ENCODE peak calls at places on chromosomes 16 and 17, in five cellular contexts. One of them, this sample, is unnamed.

GRCh38 chr17:3843935-3844516 is 2.0 kb downstream of the NCBP3 start:
- DNase-seq in psoas muscle: no peak
- DNase-seq in stimulated activated CD8-positive, alpha-beta memory T cell treated with anti-CD3 and anti-CD28 coated beads, Interleukin-15, amount 100 ng/mL, for 1 hour: no peak
- DNase-seq in C1 segment of cervical spinal cord: no peak
- DNase-seq in adipocyte: peak; percentile 42
- DNase-seq in this sample: no peak

GRCh38 chr16:89945654-89946053 is 2.9 kb upstream of the DEF8 start:
- DNase-seq in psoas muscle: no peak
- DNase-seq in stimulated activated CD8-positive, alpha-beta memory T cell treated with anti-CD3 and anti-CD28 coated beads, Interleukin-15, amount 100 ng/mL, for 1 hour: no peak
- DNase-seq in C1 segment of cervical spinal cord: no peak
- DNase-seq in adipocyte: no peak
- DNase-seq in this sample: no peak

GRCh38 chr17:27496501-27496943 is 40.3 kb downstream of the KSR1 start:
- DNase-seq in psoas muscle: no peak
- DNase-seq in stimulated activated CD8-positive, alpha-beta memory T cell treated with anti-CD3 and anti-CD28 coated beads, Interleukin-15, amount 100 ng/mL, for 1 hour: no peak
- DNase-seq in C1 segment of cervical spinal cord: no peak
- DNase-seq in adipocyte: no peak
- DNase-seq in this sample: no peak

GRCh38 chr16:25210758-25211157 is 6.0 kb upstream of the AQP8 start:
- DNase-seq in psoas muscle: no peak
- DNase-seq in stimulated activated CD8-positive, alpha-beta memory T cell treated with anti-CD3 and anti-CD28 coated beads, Interleukin-15, amount 100 ng/mL, for 1 hour: no peak
- DNase-seq in C1 segment of cervical spinal cord: no peak
- DNase-seq in adipocyte: no peak
- DNase-seq in this sample: no peak

GRCh38 chr17:72812823-72813222 is 279.7 kb downstream of the SLC39A11 start:
- DNase-seq in psoas muscle: no peak
- DNase-seq in stimulated activated CD8-positive, alpha-beta memory T cell treated with anti-CD3 and anti-CD28 coated beads, Interleukin-15, amount 100 ng/mL, for 1 hour: no peak
- DNase-seq in C1 segment of cervical spinal cord: no peak
- DNase-seq in adipocyte: no peak
- DNase-seq in this sample: no peak

GRCh38 chr17:19306160-19307111 is 56.1 kb downstream of the B9D1 start:
- DNase-seq in psoas muscle: no peak
- DNase-seq in stimulated activated CD8-positive, alpha-beta memory T cell treated with anti-CD3 and anti-CD28 coated beads, Interleukin-15, amount 100 ng/mL, for 1 hour: no peak
- DNase-seq in C1 segment of cervical spinal cord: peak; percentile 69
- DNase-seq in adipocyte: no peak
- DNase-seq in this sample: peak; percentile 89

GRCh38 chr17:45813051-45813731 is 29.1 kb downstream of the CRHR1 start:
- DNase-seq in psoas muscle: no peak
- DNase-seq in stimulated activated CD8-positive, alpha-beta memory T cell treated with anti-CD3 and anti-CD28 coated beads, Interleukin-15, amount 100 ng/mL, for 1 hour: no peak
- DNase-seq in C1 segment of cervical spinal cord: no peak
- DNase-seq in adipocyte: peak; percentile 15
- DNase-seq in this sample: no peak

GRCh38 chr17:63364944-63365343 is 81.2 kb downstream of the CYB561 start:
- DNase-seq in psoas muscle: no peak
- DNase-seq in stimulated activated CD8-positive, alpha-beta memory T cell treated with anti-CD3 and anti-CD28 coated beads, Interleukin-15, amount 100 ng/mL, for 1 hour: no peak
- DNase-seq in C1 segment of cervical spinal cord: no peak
- DNase-seq in adipocyte: no peak
- DNase-seq in this sample: no peak

GRCh38 chr17:14301279-14301760 is 439 bp downstream of the HS3ST3B1 start:
- DNase-seq in psoas muscle: no peak
- DNase-seq in stimulated activated CD8-positive, alpha-beta memory T cell treated with anti-CD3 and anti-CD28 coated beads, Interleukin-15, amount 100 ng/mL, for 1 hour: no peak
- DNase-seq in C1 segment of cervical spinal cord: no peak
- DNase-seq in adipocyte: peak; percentile 61
- DNase-seq in this sample: no peak

GRCh38 chr16:2156025-2156848 is 655 bp downstream of the TRAF7 start:
- DNase-seq in psoas muscle: no peak
- DNase-seq in stimulated activated CD8-positive, alpha-beta memory T cell treated with anti-CD3 and anti-CD28 coated beads, Interleukin-15, amount 100 ng/mL, for 1 hour: no peak
- DNase-seq in C1 segment of cervical spinal cord: no peak
- DNase-seq in adipocyte: peak; percentile 70
- DNase-seq in this sample: no peak

GRCh38 chr17:62652251-62653001 is 25.0 kb downstream of the MRC2 start:
- DNase-seq in psoas muscle: peak; percentile 76
- DNase-seq in stimulated activated CD8-positive, alpha-beta memory T cell treated with anti-CD3 and anti-CD28 coated beads, Interleukin-15, amount 100 ng/mL, for 1 hour: no peak
- DNase-seq in C1 segment of cervical spinal cord: no peak
- DNase-seq in adipocyte: peak; percentile 82
- DNase-seq in this sample: no peak

GRCh38 chr17:35164716-35165115 is 17.1 kb downstream of the UNC45B start:
- DNase-seq in psoas muscle: no peak
- DNase-seq in stimulated activated CD8-positive, alpha-beta memory T cell treated with anti-CD3 and anti-CD28 coated beads, Interleukin-15, amount 100 ng/mL, for 1 hour: no peak
- DNase-seq in C1 segment of cervical spinal cord: no peak
- DNase-seq in adipocyte: no peak
- DNase-seq in this sample: no peak

GRCh38 chr16:17511340-17511739 is 40.6 kb upstream of the XYLT1 start:
- DNase-seq in psoas muscle: no peak
- DNase-seq in stimulated activated CD8-positive, alpha-beta memory T cell treated with anti-CD3 and anti-CD28 coated beads, Interleukin-15, amount 100 ng/mL, for 1 hour: no peak
- DNase-seq in C1 segment of cervical spinal cord: no peak
- DNase-seq in adipocyte: peak; percentile 74
- DNase-seq in this sample: no peak

GRCh38 chr17:6178959-6179358 is 108.8 kb downstream of the WSCD1 start:
- DNase-seq in psoas muscle: no peak
- DNase-seq in stimulated activated CD8-positive, alpha-beta memory T cell treated with anti-CD3 and anti-CD28 coated beads, Interleukin-15, amount 100 ng/mL, for 1 hour: no peak
- DNase-seq in C1 segment of cervical spinal cord: no peak
- DNase-seq in adipocyte: no peak
- DNase-seq in this sample: no peak

GRCh38 chr16:61370564-61370963 is 665.7 kb downstream of the CDH8 start:
- DNase-seq in psoas muscle: no peak
- DNase-seq in stimulated activated CD8-positive, alpha-beta memory T cell treated with anti-CD3 and anti-CD28 coated beads, Interleukin-15, amount 100 ng/mL, for 1 hour: no peak
- DNase-seq in C1 segment of cervical spinal cord: no peak
- DNase-seq in adipocyte: no peak
- DNase-seq in this sample: no peak

GRCh38 chr17:4897198-4897657 is 2.1 kb upstream of the C17orf107 start:
- DNase-seq in psoas muscle: no peak
- DNase-seq in stimulated activated CD8-positive, alpha-beta memory T cell treated with anti-CD3 and anti-CD28 coated beads, Interleukin-15, amount 100 ng/mL, for 1 hour: no peak
- DNase-seq in C1 segment of cervical spinal cord: no peak
- DNase-seq in adipocyte: no peak
- DNase-seq in this sample: no peak

GRCh38 chr17:59093702-59094231 is 12.9 kb downstream of the TRIM37 start:
- DNase-seq in psoas muscle: peak; percentile 40
- DNase-seq in stimulated activated CD8-positive, alpha-beta memory T cell treated with anti-CD3 and anti-CD28 coated beads, Interleukin-15, amount 100 ng/mL, for 1 hour: no peak
- DNase-seq in C1 segment of cervical spinal cord: no peak
- DNase-seq in adipocyte: peak; percentile 93
- DNase-seq in this sample: no peak

GRCh38 chr16:80347002-80347401 is 193.8 kb upstream of the DYNLRB2 start:
- DNase-seq in psoas muscle: no peak
- DNase-seq in stimulated activated CD8-positive, alpha-beta memory T cell treated with anti-CD3 and anti-CD28 coated beads, Interleukin-15, amount 100 ng/mL, for 1 hour: no peak
- DNase-seq in C1 segment of cervical spinal cord: no peak
- DNase-seq in adipocyte: no peak
- DNase-seq in this sample: no peak

GRCh38 chr17:61770752-61771533 is 92.4 kb downstream of the BRIP1 start:
- DNase-seq in psoas muscle: no peak
- DNase-seq in stimulated activated CD8-positive, alpha-beta memory T cell treated with anti-CD3 and anti-CD28 coated beads, Interleukin-15, amount 100 ng/mL, for 1 hour: no peak
- DNase-seq in C1 segment of cervical spinal cord: no peak
- DNase-seq in adipocyte: peak; percentile 39
- DNase-seq in this sample: no peak

GRCh38 chr17:1553354-1554266 is 9.0 kb downstream of the PITPNA start:
- DNase-seq in psoas muscle: no peak
- DNase-seq in stimulated activated CD8-positive, alpha-beta memory T cell treated with anti-CD3 and anti-CD28 coated beads, Interleukin-15, amount 100 ng/mL, for 1 hour: no peak
- DNase-seq in C1 segment of cervical spinal cord: no peak
- DNase-seq in adipocyte: no peak
- DNase-seq in this sample: no peak

GRCh38 chr17:59101178-59101577 is 5.5 kb downstream of the TRIM37 start:
- DNase-seq in psoas muscle: no peak
- DNase-seq in stimulated activated CD8-positive, alpha-beta memory T cell treated with anti-CD3 and anti-CD28 coated beads, Interleukin-15, amount 100 ng/mL, for 1 hour: no peak
- DNase-seq in C1 segment of cervical spinal cord: no peak
- DNase-seq in adipocyte: no peak
- DNase-seq in this sample: no peak

GRCh38 chr16:6206080-6206479 is 1108.5 kb upstream of the EEF2KMT start:
- DNase-seq in psoas muscle: no peak
- DNase-seq in stimulated activated CD8-positive, alpha-beta memory T cell treated with anti-CD3 and anti-CD28 coated beads, Interleukin-15, amount 100 ng/mL, for 1 hour: no peak
- DNase-seq in C1 segment of cervical spinal cord: no peak
- DNase-seq in adipocyte: no peak
- DNase-seq in this sample: no peak

GRCh38 chr17:78995761-78996451 is 13.7 kb downstream of the CANT1 start:
- DNase-seq in psoas muscle: no peak
- DNase-seq in stimulated activated CD8-positive, alpha-beta memory T cell treated with anti-CD3 and anti-CD28 coated beads, Interleukin-15, amount 100 ng/mL, for 1 hour: no peak
- DNase-seq in C1 segment of cervical spinal cord: no peak
- DNase-seq in adipocyte: no peak
- DNase-seq in this sample: no peak

GRCh38 chr16:2016407-2016922 is 3.1 kb upstream of the NPW start:
- DNase-seq in psoas muscle: no peak
- DNase-seq in stimulated activated CD8-positive, alpha-beta memory T cell treated with anti-CD3 and anti-CD28 coated beads, Interleukin-15, amount 100 ng/mL, for 1 hour: no peak
- DNase-seq in C1 segment of cervical spinal cord: no peak
- DNase-seq in adipocyte: no peak
- DNase-seq in this sample: no peak

GRCh38 chr17:45129426-45129939 is 2.8 kb downstream of the PLCD3 start:
- DNase-seq in psoas muscle: peak; percentile 72
- DNase-seq in stimulated activated CD8-positive, alpha-beta memory T cell treated with anti-CD3 and anti-CD28 coated beads, Interleukin-15, amount 100 ng/mL, for 1 hour: no peak
- DNase-seq in C1 segment of cervical spinal cord: no peak
- DNase-seq in adipocyte: peak; percentile 95
- DNase-seq in this sample: no peak

GRCh38 chr16:80687606-80688005 is 116.8 kb downstream of the CDYL2 start:
- DNase-seq in psoas muscle: no peak
- DNase-seq in stimulated activated CD8-positive, alpha-beta memory T cell treated with anti-CD3 and anti-CD28 coated beads, Interleukin-15, amount 100 ng/mL, for 1 hour: no peak
- DNase-seq in C1 segment of cervical spinal cord: no peak
- DNase-seq in adipocyte: no peak
- DNase-seq in this sample: no peak